ENCODE peak calls at places on chromosomes 3 and 15, in four cellular contexts. C is fibroblast of lung, Z is pancreas, A is cardiac muscle cell. K is an unnamed sample.

GRCh38 chr3:53166781-53167291 is 5.8 kb downstream of the PRKCD start:
- DNase-seq in C (peak; percentile 74), Z (no peak), A (no peak), K (peak; percentile 87)

GRCh38 chr15:27796405-27797085 is 302.6 kb downstream of the OCA2 start:
- DNase-seq in C (no peak), Z (no peak), A (no peak), K (no peak)

GRCh38 chr15:39672666-39673065 is 91.8 kb downstream of the THBS1 start:
- DNase-seq in C (peak; percentile 67), Z (no peak), A (no peak), K (no peak)

GRCh38 chr3:160008979-160009378 is 20.3 kb downstream of the IL12A start:
- DNase-seq in C (no peak), Z (no peak), A (no peak), K (no peak)

GRCh38 chr15:38876621-38877020 is 312.0 kb upstream of the RASGRP1 start:
- DNase-seq in C (no peak), Z (no peak), A (no peak), K (no peak)

GRCh38 chr3:73036694-73037368 is 24.6 kb upstream of the EBLN2 start:
- DNase-seq in C (peak; percentile 51), Z (no peak), A (no peak), K (no peak)

GRCh38 chr3:98702166-98702565 is 61.0 kb upstream of the ST3GAL6 start:
- DNase-seq in C (peak; percentile 36), Z (no peak), A (no peak), K (no peak)

GRCh38 chr15:67091073-67091965 is 25.9 kb downstream of the SMAD3 start:
- DNase-seq in C (peak; percentile 99), Z (no peak), A (peak; percentile 79), K (no peak)

GRCh38 chr3:52221563-52222318 is 3.7 kb downstream of the TLR9 start:
- DNase-seq in C (no peak), Z (no peak), A (no peak), K (no peak)

GRCh38 chr15:44593042-44593736 is 56.2 kb downstream of the EIF3J start:
- DNase-seq in C (no peak), Z (no peak), A (no peak), K (no peak)

GRCh38 chr3:136283627-136284026 is 33.5 kb downstream of the PCCB start:
- DNase-seq in C (peak; percentile 9), Z (no peak), A (no peak), K (no peak)

GRCh38 chr3:189272500-189273119 is 100.8 kb downstream of the TPRG1 start:
- DNase-seq in C (no peak), Z (no peak), A (peak; percentile 58), K (no peak)

GRCh38 chr15:34753236-34753894 is 1.4 kb downstream of the GJD2 start:
- DNase-seq in C (peak; percentile 57), Z (no peak), A (peak; percentile 86), K (peak; percentile 52)

GRCh38 chr3:109228391-109229080 is 87.8 kb downstream of the DPPA2 start:
- DNase-seq in C (no peak), Z (no peak), A (no peak), K (no peak)

GRCh38 chr3:632571-633170 is 436.1 kb downstream of the CHL1 start:
- DNase-seq in C (peak; percentile 25), Z (no peak), A (peak; percentile 81), K (no peak)

GRCh38 chr3:71117572-71118247 is 465.8 kb downstream of the FOXP1 start:
- DNase-seq in C (peak; percentile 71), Z (no peak), A (no peak), K (no peak)

GRCh38 chr3:10552631-10552943 is 47.2 kb upstream of the ATP2B2 start:
- DNase-seq in C (no peak), Z (no peak), A (no peak), K (no peak)

GRCh38 chr3:19559724-19560442 is 374.1 kb downstream of the EFHB start:
- DNase-seq in C (no peak), Z (no peak), A (no peak), K (no peak)

GRCh38 chr3:139764936-139765335 is 87.2 kb upstream of the NMNAT3 start:
- DNase-seq in C (peak; percentile 99), Z (no peak), A (no peak), K (no peak)

GRCh38 chr3:129180461-129180860 is 3.2 kb downstream of the CNBP start:
- DNase-seq in C (peak; percentile 25), Z (no peak), A (no peak), K (no peak)

GRCh38 chr15:89103481-89104171 is 15.4 kb downstream of the ABHD2 start:
- DNase-seq in C (no peak), Z (no peak), A (no peak), K (no peak)

GRCh38 chr15:63983071-63983711 is 63.1 kb downstream of the DAPK2 start:
- DNase-seq in C (no peak), Z (no peak), A (no peak), K (no peak)

GRCh38 chr3:146020969-146021368 is 140.0 kb downstream of the PLOD2 start:
- DNase-seq in C (no peak), Z (no peak), A (no peak), K (no peak)

GRCh38 chr3:4778119-4778518 is 201.1 kb upstream of the BHLHE40 start:
- DNase-seq in C (no peak), Z (no peak), A (no peak), K (no peak)

GRCh38 chr3:107753494-107753893 is 230.7 kb downstream of the BBX start:
- DNase-seq in C (peak; percentile 32), Z (no peak), A (peak; percentile 52), K (no peak)

GRCh38 chr15:33722005-33722672 is 246.2 kb upstream of the CHRM5 start:
- DNase-seq in C (peak; percentile 73), Z (no peak), A (no peak), K (no peak)

GRCh38 chr15:64825081-64825430 is 391 bp downstream of the PIF1 start:
- DNase-seq in C (peak; percentile 20), Z (no peak), A (no peak), K (no peak)

GRCh38 chr15:33425149-33425548 is 114.4 kb downstream of the RYR3 start:
- DNase-seq in C (peak; percentile 50), Z (no peak), A (no peak), K (no peak)

GRCh38 chr3:14265246-14265962 is 86.8 kb downstream of the LSM3 start:
- DNase-seq in C (peak; percentile 77), Z (no peak), A (no peak), K (peak; percentile 59)

GRCh38 chr15:73876779-73877178 is 3.4 kb downstream of the TBC1D21 start:
- DNase-seq in C (no peak), Z (no peak), A (no peak), K (no peak)

GRCh38 chr3:126102530-126102951 is 18.6 kb upstream of the SLC41A3 start:
- DNase-seq in C (peak; percentile 51), Z (no peak), A (no peak), K (peak; percentile 92)

GRCh38 chr15:94970096-94970495 is 738.7 kb downstream of the MCTP2 start:
- DNase-seq in C (no peak), Z (no peak), A (no peak), K (no peak)

GRCh38 chr15:68822818-68823217 is 2.1 kb upstream of the ANP32A start:
- DNase-seq in C (no peak), Z (no peak), A (no peak), K (no peak)

GRCh38 chr15:68820589-68821189 is at the start of gene ANP32A:
- DNase-seq in C (peak; percentile 93), Z (peak; percentile 98), A (peak; percentile 97), K (peak; percentile 98)

GRCh38 chr15:68823561-68823960 is 2.9 kb upstream of the ANP32A start:
- DNase-seq in C (no peak), Z (no peak), A (no peak), K (no peak)

GRCh38 chr15:68821190-68821897 is 649 bp upstream of the ANP32A start:
- DNase-seq in C (no peak), Z (no peak), A (no peak), K (no peak)

DNA sequence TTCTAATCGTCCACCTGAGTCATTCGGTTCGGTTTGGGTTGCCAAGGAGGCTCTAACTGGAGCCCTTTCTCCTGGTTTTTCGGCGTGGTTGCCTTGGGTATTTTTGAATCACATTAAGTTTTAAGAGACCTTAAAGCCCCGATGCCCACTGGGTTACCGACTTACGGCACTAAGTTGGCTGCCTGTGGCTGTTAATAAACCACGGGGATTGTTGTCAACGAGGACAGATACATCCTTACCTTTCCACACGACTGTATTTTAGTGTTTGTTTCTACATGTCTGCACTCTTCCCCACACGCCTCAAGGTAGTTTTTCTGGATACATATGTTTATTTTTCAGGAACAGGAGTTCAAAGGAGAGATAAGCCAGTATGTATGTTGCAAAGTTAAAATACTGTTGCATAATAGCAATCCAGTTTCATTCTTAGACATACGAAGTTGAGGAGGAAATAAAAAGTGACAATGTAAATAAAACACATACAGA is 1.2 kb upstream of the ANP32A start:
- DNase-seq in C (no peak), Z (no peak), A (peak; percentile 24), K (no peak)
- H3K27me3 ChIP-seq in C (no peaks in the 10 kb centered on the region), Z (no peaks in the 10 kb centered on the region), A (no peaks in the 10 kb centered on the region), K (no peaks in the 10 kb centered on the region)

DNA sequence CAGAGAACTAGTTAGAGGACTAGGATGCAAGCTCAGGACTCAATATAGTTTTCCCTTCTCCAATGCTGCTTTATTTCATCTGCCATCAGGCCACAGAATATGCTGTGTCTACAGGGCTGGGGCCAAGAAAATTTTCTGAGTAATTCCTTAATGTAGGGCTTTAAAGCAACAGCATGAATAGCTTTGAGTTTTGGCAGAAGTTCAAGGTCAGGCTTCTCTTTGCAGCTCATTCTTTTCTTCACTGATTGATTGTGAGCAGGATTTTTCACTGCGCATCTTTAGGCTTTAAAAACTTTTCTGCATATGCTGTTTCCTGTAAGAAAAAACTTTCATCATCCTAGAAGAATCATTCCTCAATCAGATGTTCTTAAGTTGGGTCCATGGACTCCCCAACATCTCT is 4.6 kb downstream of the TMEM108 start:
- DNase-seq in C (peak; percentile 18), Z (no peak), A (no peak), K (no peak)
- H3K27me3 ChIP-seq in C (peaks cover 11% of the 10 kb centered on the region), Z (no peaks in the 10 kb centered on the region), A (peaks cover 31% of the 10 kb centered on the region), K (no peaks in the 10 kb centered on the region)

DNA sequence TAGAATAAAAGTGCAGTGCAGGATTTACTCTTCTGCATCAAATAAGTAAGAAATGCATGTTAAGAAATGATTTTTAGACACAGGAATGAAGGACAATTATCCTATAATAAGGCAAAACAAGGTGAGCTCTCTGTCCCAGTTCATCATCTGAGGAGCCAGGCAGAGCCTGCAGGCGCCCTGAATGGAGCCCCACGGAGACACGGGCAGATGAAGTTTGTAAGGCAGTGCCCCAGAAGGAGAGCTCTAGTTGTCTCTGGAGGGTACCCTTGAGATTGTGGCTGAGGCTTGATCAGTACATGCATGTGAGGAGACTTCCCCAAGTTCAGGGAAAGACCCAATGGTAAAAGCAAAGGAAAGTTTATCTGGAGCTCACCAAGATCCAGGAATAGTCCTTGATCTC is 50.3 kb downstream of the ATP10A start:
- DNase-seq in C (no peak), Z (no peak), A (no peak), K (no peak)
- H3K27me3 ChIP-seq in C (no peaks in the 10 kb centered on the region), Z (no peaks in the 10 kb centered on the region), A (peaks cover 20% of the 10 kb centered on the region), K (no peaks in the 10 kb centered on the region)

GRCh38 chr3:194306771-194307640 is 44.1 kb downstream of the CPN2 start:
- DNase-seq in C (no peak), Z (peak; percentile 12), A (no peak), K (no peak)

GRCh38 chr3:194304186-194304917 is 46.8 kb downstream of the CPN2 start:
- DNase-seq in C (no peak), Z (peak; percentile 22), A (no peak), K (peak; percentile 66)

GRCh38 chr3:194303749-194304148 is 47.4 kb downstream of the CPN2 start:
- DNase-seq in C (no peak), Z (no peak), A (no peak), K (no peak)

GRCh38 chr3:194306109-194306686 is 44.9 kb downstream of the CPN2 start:
- DNase-seq in C (no peak), Z (peak; percentile 38), A (no peak), K (no peak)

GRCh38 chr3:194305356-194306108 is 45.6 kb downstream of the CPN2 start:
- DNase-seq in C (no peak), Z (peak; percentile 13), A (no peak), K (peak; percentile 44)
- H3K27me3 ChIP-seq in C (peaks cover 32% of the 10 kb centered on the region), Z (no peaks in the 10 kb centered on the region), A (no peaks in the 10 kb centered on the region), K (no peaks in the 10 kb centered on the region)

K was measured in aorta.